ENCODE peak calls at places on chromosomes 6 and 20, in ten cellular contexts. E is foreskin fibroblast, B is SJSA1, H is cardiac muscle cell, I is NCI-H446 treated with DMSO at 0.1 percent for 48 hours, Q is left ventricle myocardium superior, J is NCI-H524, V is lower lobe of right lung, S is ACHN, T is NCI-H69. M is an unnamed sample.

GRCh38 chr6:159110013-159110412 is 59.2 kb upstream of the FNDC1 start:
- DNase-seq in V (no peak), J (peak), B (peak), I (no peak), T (peak), S (peak), H (peak), Q (no peak), E (peak), M (no peak)

GRCh38 chr20:50572922-50573777 is 63.0 kb downstream of the PTPN1 start:
- DNase-seq in T (peak), Q (peak), J (peak), V (no peak), H (peak), E (peak), B (no peak), S (no peak), I (peak), M (peak)

GRCh38 chr6:168035098-168035660 is 37.7 kb downstream of the KIF25 start:
- DNase-seq in T (peak), I (no peak), J (peak), B (peak), E (peak), V (peak), Q (peak), H (peak), S (peak), M (peak)

GRCh38 chr6:122817766-122818165 is 28.7 kb downstream of the SMPDL3A start:
- DNase-seq in E (no peak), J (no peak), I (no peak), Q (no peak), S (peak), B (no peak), V (no peak), T (peak), H (no peak), M (no peak)

GRCh38 chr6:17281497-17282481 is 628 bp downstream of the RBM24 start:
- DNase-seq in J (peak), E (no peak), S (peak), Q (peak), T (peak), V (no peak), B (peak), H (no peak), I (no peak), M (peak)

GRCh38 chr6:36241728-36242127 is 28.1 kb upstream of the PNPLA1 start:
- DNase-seq in J (no peak), I (no peak), H (no peak), Q (no peak), V (no peak), E (peak), T (no peak), B (no peak), S (no peak), M (no peak)

GRCh38 chr20:57329608-57330221 is at the start of gene SPO11:
- DNase-seq in I (no peak), Q (no peak), J (no peak), S (no peak), H (peak), E (no peak), T (peak), V (no peak), B (no peak), M (peak)

GRCh38 chr6:121497869-121498462 is 62.5 kb downstream of the GJA1 start:
- DNase-seq in T (no peak), H (no peak), B (no peak), I (no peak), Q (no peak), J (no peak), S (no peak), V (no peak), E (no peak), M (no peak)

GRCh38 chr6:127267742-127268588 is 1.3 kb downstream of the RNF146 start:
- DNase-seq in E (no peak), V (no peak), T (peak), J (no peak), I (no peak), B (no peak), Q (no peak), H (no peak), S (no peak), M (peak)

GRCh38 chr20:50992733-50993457 is 30.0 kb downstream of the KCNG1 start:
- DNase-seq in V (no peak), I (peak), Q (no peak), B (peak), H (peak), J (peak), T (peak), S (peak), E (no peak), M (peak)

GRCh38 chr6:36848658-36849441 is 9.6 kb upstream of the CPNE5 start:
- DNase-seq in I (no peak), E (no peak), Q (peak), V (peak), B (no peak), H (peak), T (peak), J (peak), S (no peak), M (peak)

GRCh38 chr6:45423111-45423900 is 45.6 kb upstream of the SUPT3H start:
- DNase-seq in I (no peak), V (peak), Q (peak), S (peak), E (peak), B (peak), T (peak), J (no peak), H (peak), M (no peak)

GRCh38 chr6:81895511-81896185 is 143.2 kb upstream of the TENT5A start:
- DNase-seq in E (peak), V (no peak), H (no peak), J (no peak), S (no peak), Q (no peak), T (no peak), B (peak), I (no peak), M (peak)

GRCh38 chr6:166418691-166419143 is 36.0 kb upstream of the MPC1 start:
- DNase-seq in V (no peak), Q (no peak), H (no peak), I (no peak), T (no peak), B (no peak), J (no peak), S (no peak), E (no peak), M (no peak)

GRCh38 chr20:52291109-52291508 is 99.5 kb upstream of the ZFP64 start:
- DNase-seq in S (no peak), J (no peak), Q (no peak), T (peak), H (no peak), B (no peak), V (no peak), I (no peak), E (no peak), M (no peak)

GRCh38 chr20:46119028-46119546 is 973 bp downstream of the CD40 start:
- DNase-seq in B (no peak), Q (no peak), S (peak), I (no peak), E (no peak), J (no peak), H (no peak), T (no peak), V (no peak), M (no peak)

GRCh38 chr20:43744966-43745733 is 18.3 kb upstream of the GTSF1L start:
- DNase-seq in T (peak), J (peak), S (no peak), B (no peak), I (no peak), E (no peak), V (peak), H (no peak), Q (no peak), M (no peak)

GRCh38 chr6:69816569-69816968 is 19.8 kb upstream of the LMBRD1 start:
- DNase-seq in T (peak), E (no peak), S (no peak), B (no peak), H (peak), V (no peak), Q (no peak), J (no peak), I (no peak), M (no peak)

GRCh38 chr6:83511901-83512681 is at the start of gene PRSS35:
- DNase-seq in Q (peak), E (peak), V (peak), S (peak), I (no peak), B (peak), T (peak), J (peak), H (peak), M (peak)

GRCh38 chr6:5893295-5893694 is 113.4 kb downstream of the NRN1 start:
- DNase-seq in H (no peak), T (no peak), Q (no peak), J (no peak), B (no peak), V (no peak), E (no peak), I (no peak), S (no peak), M (no peak)

GRCh38 chr6:119483936-119484335 is 134.4 kb upstream of the MAN1A1 start:
- DNase-seq in V (no peak), S (no peak), T (no peak), Q (no peak), J (no peak), E (peak), B (no peak), I (no peak), H (no peak), M (no peak)

GRCh38 chr6:141131616-141132015 is 1001.1 kb upstream of the GJE1 start:
- DNase-seq in T (no peak), E (no peak), I (peak), Q (no peak), J (no peak), V (no peak), H (no peak), B (no peak), S (no peak), M (no peak)

GRCh38 chr6:35449287-35449881 is 2.8 kb upstream of the FANCE start:
- DNase-seq in B (peak), I (peak), Q (no peak), H (peak), E (peak), T (peak), S (peak), J (peak), V (no peak), M (peak)

GRCh38 chr6:82129814-82130213 is 117.7 kb downstream of the IBTK start:
- DNase-seq in S (no peak), V (no peak), I (peak), T (peak), Q (no peak), J (no peak), H (no peak), B (no peak), E (no peak), M (no peak)

GRCh38 chr6:62479722-62480121 is 193.7 kb upstream of the KHDRBS2 start:
- DNase-seq in B (no peak), I (no peak), E (no peak), J (no peak), H (no peak), T (no peak), V (no peak), S (no peak), Q (no peak), M (no peak)

GRCh38 chr20:43849496-43850197 is 65.0 kb upstream of the TOX2 start:
- DNase-seq in E (peak), I (no peak), B (peak), J (no peak), V (no peak), T (no peak), Q (no peak), H (no peak), S (no peak), M (no peak)

GRCh38 chr20:33450867-33451266 is 7.3 kb upstream of the SNTA1 start:
- DNase-seq in J (peak), Q (no peak), H (no peak), V (no peak), S (no peak), E (peak), T (no peak), I (no peak), B (no peak), M (no peak)

GRCh38 chr6:54868556-54868955 is 22.0 kb downstream of the FAM83B start:
- DNase-seq in E (no peak), J (no peak), B (no peak), T (no peak), H (no peak), I (no peak), V (no peak), Q (no peak), S (no peak), M (no peak)

GRCh38 chr6:112912351-112913101 is 565.4 kb downstream of the RFPL4B start:
- DNase-seq in H (no peak), J (no peak), T (no peak), B (peak), E (no peak), I (no peak), S (no peak), Q (no peak), V (no peak), M (no peak)

GRCh38 chr6:93418113-93418447 is 1.3 kb downstream of the EPHA7 start:
- DNase-seq in I (no peak), H (no peak), S (no peak), Q (no peak), E (no peak), T (no peak), J (no peak), B (no peak), V (no peak), M (peak)